ENCODE peak calls at places on chromosomes 12 and 14, in eight cellular contexts. K is epithelial cell of esophagus, T is HFFc6, L is breast epithelium, W is G401, P is NCI-H187, U is HCEC 1CT, G is activated T-cell treated with anti-CD3 and anti-CD28 coated beads for 48 hours. D is an unnamed sample.

GRCh38 chr14:90288646-90289355 is 32.4 kb downstream of the PSMC1 start:
- DNase-seq in K (no peak), T (no peak), L (no peak), W (peak), P (no peak), U (no peak), G (no peak), D (no peak)

GRCh38 chr12:55724226-55724939 is 4.2 kb downstream of the RDH5 start:
- DNase-seq in K (peak), T (peak), L (peak), W (peak), P (peak), U (peak), G (peak), D (no peak)

GRCh38 chr12:79938843-79939242 is 3.9 kb upstream of the PPP1R12A start:
- DNase-seq in K (no peak), T (no peak), L (no peak), W (no peak), P (no peak), U (no peak), G (no peak), D (no peak)

GRCh38 chr14:79404874-79405273 is 806.4 kb downstream of the DIO2 start:
- DNase-seq in K (no peak), T (no peak), L (no peak), W (peak), P (no peak), U (peak), G (no peak), D (no peak)

GRCh38 chr14:103854017-103854808 is 6.8 kb upstream of the PPP1R13B start:
- DNase-seq in K (peak), T (no peak), L (no peak), W (no peak), P (no peak), U (no peak), G (no peak), D (no peak)

GRCh38 chr14:90911121-90911520 is 94.9 kb upstream of the TTC7B start:
- DNase-seq in K (no peak), T (no peak), L (no peak), W (no peak), P (no peak), U (no peak), G (no peak), D (no peak)

GRCh38 chr12:110023634-110024023 is 24.4 kb downstream of the ANKRD13A start:
- DNase-seq in K (no peak), T (no peak), L (no peak), W (peak), P (no peak), U (no peak), G (no peak), D (no peak)

GRCh38 chr14:35229495-35230089 is 62.6 kb upstream of the PSMA6 start:
- DNase-seq in K (peak), T (no peak), L (no peak), W (no peak), P (no peak), U (no peak), G (no peak), D (no peak)

GRCh38 chr12:46218509-46219095 is 50.2 kb downstream of the SLC38A1 start:
- DNase-seq in K (peak), T (no peak), L (no peak), W (no peak), P (no peak), U (no peak), G (no peak), D (no peak)

GRCh38 chr12:107557589-107558100 is 128.0 kb upstream of the PWP1 start:
- DNase-seq in K (no peak), T (no peak), L (no peak), W (no peak), P (no peak), U (no peak), G (no peak), D (no peak)

GRCh38 chr12:116950628-116951325 is 40.0 kb downstream of the FBXW8 start:
- DNase-seq in K (no peak), T (no peak), L (no peak), W (no peak), P (no peak), U (no peak), G (no peak), D (no peak)

GRCh38 chr14:79587194-79587593 is 624.1 kb downstream of the DIO2 start:
- DNase-seq in K (peak), T (no peak), L (no peak), W (peak), P (no peak), U (no peak), G (no peak), D (no peak)

GRCh38 chr12:53700567-53700966 is 24.7 kb upstream of the ATP5MC2 start:
- DNase-seq in K (no peak), T (no peak), L (no peak), W (peak), P (peak), U (no peak), G (no peak), D (no peak)